ENCODE peak calls at places on chromosomes 11 and 22, in eight cellular contexts. L is brain microvascular endothelial cell, H is IMR-90, G is GM20000, Z is GM06990, V is epithelial cell of esophagus, B is tibial nerve, Y is A549. R is an unnamed sample.

GRCh38 chr11:1717745-1718144 is 20.8 kb downstream of the KRTAP5-6 start:
- DNase-seq in L (no peak), H (no peak), G (no peak), Z (no peak), V (no peak), B (no peak), Y (no peak), R (no peak)

GRCh38 chr11:16154715-16155396 is 201.5 kb downstream of the SOX6 start:
- DNase-seq in L (no peak), H (no peak), G (no peak), Z (no peak), V (peak), B (no peak), Y (peak), R (peak)

GRCh38 chr11:82698576-82699352 is 34.9 kb downstream of the FAM181B start:
- DNase-seq in L (no peak), H (no peak), G (no peak), Z (no peak), V (no peak), B (no peak), Y (no peak), R (no peak)

GRCh38 chr11:2707736-2708135 is 7.9 kb upstream of the KCNQ1OT1 start:
- DNase-seq in L (no peak), H (no peak), G (no peak), Z (no peak), V (no peak), B (no peak), Y (no peak), R (no peak)

GRCh38 chr11:77069336-77069968 is 2.7 kb downstream of the CAPN5 start:
- DNase-seq in L (no peak), H (no peak), G (peak), Z (no peak), V (no peak), B (no peak), Y (no peak), R (no peak)

GRCh38 chr11:46490576-46491100 is 99.1 kb upstream of the CHRM4 start:
- DNase-seq in L (peak), H (peak), G (no peak), Z (no peak), V (peak), B (no peak), Y (no peak), R (peak)

GRCh38 chr11:102494216-102494615 is 36.3 kb downstream of the MMP7 start:
- DNase-seq in L (peak), H (peak), G (no peak), Z (no peak), V (peak), B (no peak), Y (peak), R (peak)

GRCh38 chr22:41976070-41976901 is 7.0 kb downstream of the SEPTIN3 start:
- DNase-seq in L (no peak), H (no peak), G (peak), Z (peak), V (peak), B (no peak), Y (no peak), R (no peak)

GRCh38 chr11:8605956-8606355 is 11.9 kb upstream of the STK33 start:
- DNase-seq in L (no peak), H (peak), G (no peak), Z (no peak), V (no peak), B (no peak), Y (no peak), R (peak)

GRCh38 chr11:118929496-118930151 is 3.9 kb upstream of the BCL9L start:
- DNase-seq in L (peak), H (peak), G (peak), Z (peak), V (peak), B (peak), Y (peak), R (peak)

GRCh38 chr22:47609653-47610052 is 847.2 kb downstream of the TBC1D22A start:
- DNase-seq in L (no peak), H (no peak), G (no peak), Z (no peak), V (no peak), B (no peak), Y (no peak), R (no peak)

GRCh38 chr11:4704790-4705334 is 278 bp downstream of the MMP26 start:
- DNase-seq in L (no peak), H (no peak), G (no peak), Z (no peak), V (no peak), B (no peak), Y (no peak), R (no peak)

GRCh38 chr11:30741039-30741550 is 154.9 kb upstream of the MPPED2 start:
- DNase-seq in L (no peak), H (peak), G (no peak), Z (no peak), V (peak), B (no peak), Y (no peak), R (no peak)

GRCh38 chr11:17013548-17014320 is 480 bp downstream of the PLEKHA7 start:
- DNase-seq in L (no peak), H (no peak), G (peak), Z (no peak), V (peak), B (no peak), Y (peak), R (no peak)

GRCh38 chr22:50469377-50470305 is 5.2 kb downstream of the SBF1 start:
- DNase-seq in L (peak), H (peak), G (peak), Z (peak), V (peak), B (peak), Y (no peak), R (peak)

GRCh38 chr11:62267576-62267975 is 2.4 kb upstream of the SCGB2A2 start:
- DNase-seq in L (no peak), H (no peak), G (no peak), Z (no peak), V (peak), B (no peak), Y (no peak), R (no peak)

GRCh38 chr22:37075822-37076433 is 24.4 kb downstream of the KCTD17 start:
- DNase-seq in L (no peak), H (no peak), G (no peak), Z (no peak), V (no peak), B (no peak), Y (no peak), R (no peak)

GRCh38 chr22:37079668-37080171 is 28.2 kb downstream of the KCTD17 start:
- DNase-seq in L (peak), H (peak), G (no peak), Z (no peak), V (no peak), B (no peak), Y (no peak), R (peak)

GRCh38 chr22:37080438-37080837 is 28.9 kb downstream of the KCTD17 start:
- DNase-seq in L (no peak), H (no peak), G (no peak), Z (no peak), V (no peak), B (no peak), Y (no peak), R (no peak)

GRCh38 chr22:37079158-37079557 is 27.6 kb downstream of the KCTD17 start:
- DNase-seq in L (no peak), H (no peak), G (no peak), Z (no peak), V (no peak), B (no peak), Y (no peak), R (no peak)

GRCh38 chr22:37077802-37078448 is 26.4 kb downstream of the KCTD17 start:
- DNase-seq in L (peak), H (peak), G (peak), Z (peak), V (peak), B (peak), Y (peak), R (no peak)
- TF ChIP-seq CTCF in L (peak), H (peak), G (peak), Z (peak), V (peak), B (peak), Y (peak), R (peak)

GRCh38 chr11:59284773-59285129 is 72.0 kb upstream of the MPEG1 start:
- DNase-seq in L (no peak), H (no peak), G (no peak), Z (no peak), V (no peak), B (no peak), Y (no peak), R (no peak)
- TF ChIP-seq CTCF in L (no peak), H (no peak), G (no peak), Z (no peak), V (no peak), B (no peak), Y (no peak), R (no peak)

DNA sequence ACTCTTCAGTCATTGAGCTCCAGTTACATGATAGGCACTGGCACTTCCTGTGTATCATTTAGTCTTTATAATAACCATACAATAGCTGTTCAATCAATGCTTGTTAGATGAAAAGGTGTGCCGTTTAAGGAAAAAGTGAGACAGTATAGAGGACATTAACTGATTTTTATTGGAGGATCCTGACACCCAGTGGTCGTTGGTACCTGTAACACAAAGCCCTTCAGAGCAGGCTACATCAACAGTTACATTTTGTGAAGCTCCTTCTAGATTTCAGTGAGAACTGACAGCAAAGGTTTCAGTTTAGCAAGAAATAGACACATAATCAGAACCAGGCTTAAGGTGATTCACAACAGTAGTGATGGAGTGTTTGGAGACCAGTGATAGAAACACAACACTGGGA is 44.2 kb downstream of the CCDC81 start:
- DNase-seq in L (no peak), H (peak), G (no peak), Z (no peak), V (peak), B (no peak), Y (no peak), R (no peak)
- TF ChIP-seq CTCF in L (peak), H (peak), G (no peak), Z (peak), V (peak), B (no peak), Y (no peak), R (peak)

GRCh38 chr22:23109441-23109978 is 32.3 kb downstream of the RSPH14 start:
- DNase-seq in L (no peak), H (no peak), G (no peak), Z (no peak), V (no peak), B (no peak), Y (no peak), R (no peak)
- TF ChIP-seq CTCF in L (no peak), H (no peak), G (no peak), Z (no peak), V (no peak), B (no peak), Y (no peak), R (no peak)

GRCh38 chr11:116170526-116171120 is 602.2 kb downstream of the BUD13 start:
- DNase-seq in L (no peak), H (no peak), G (no peak), Z (no peak), V (no peak), B (no peak), Y (no peak), R (no peak)
- TF ChIP-seq CTCF in L (peak), H (no peak), G (peak), Z (peak), V (no peak), B (no peak), Y (no peak), R (no peak)

DNA sequence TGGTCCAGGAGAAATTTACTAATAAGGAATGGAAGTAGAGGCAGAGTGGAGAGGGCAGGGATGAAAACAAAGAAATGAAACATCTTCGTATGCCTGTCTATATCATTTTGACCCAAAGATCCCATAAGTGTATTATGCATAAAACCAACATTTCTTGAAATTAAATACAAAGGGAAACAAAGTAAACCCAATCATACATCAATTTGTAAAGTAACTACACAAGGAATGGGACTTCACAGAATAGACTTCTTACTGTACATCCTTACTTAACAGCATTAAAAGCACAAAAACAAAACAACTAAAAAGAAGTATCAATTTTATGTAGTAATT is 253.6 kb upstream of the CCDC179 start:
- DNase-seq in L (no peak), H (no peak), G (no peak), Z (no peak), V (no peak), B (no peak), Y (no peak), R (no peak)
- TF ChIP-seq CTCF in L (no peak), H (no peak), G (no peak), Z (no peak), V (no peak), B (no peak), Y (no peak), R (no peak)

GRCh38 chr22:45306139-45306538 is 3.6 kb upstream of the FAM118A start:
- DNase-seq in L (no peak), H (no peak), G (no peak), Z (no peak), V (no peak), B (no peak), Y (no peak), R (no peak)
- TF ChIP-seq CTCF in L (no peak), H (no peak), G (no peak), Z (no peak), V (no peak), B (no peak), Y (no peak), R (no peak)

GRCh38 chr22:45812910-45813309 is 141.3 kb downstream of the ATXN10 start:
- DNase-seq in L (no peak), H (no peak), G (no peak), Z (no peak), V (no peak), B (no peak), Y (no peak), R (no peak)
- TF ChIP-seq CTCF in L (no peak), H (no peak), G (no peak), Z (no peak), V (no peak), B (no peak), Y (no peak), R (no peak)

R was measured in astrocyte.